ENCODE peak calls at places on chromosome 9, in nine cellular contexts. B, X, S, Q, L, A, F, O and N are unnamed samples.
A peak's percentile ranks its signal among the peaks of the same experiment; 100 is the strongest.

GRCh38 chr9:129610473-129611301 is 10.2 kb downstream of the C9orf50 start:
- DNase-seq in L (peak; percentile 82), Q (peak; percentile 45), S (peak; percentile 78), A (peak; percentile 88), B (no peak), X (peak; percentile 96), O (peak; percentile 64), F (peak; percentile 74), N (peak; percentile 71)

GRCh38 chr9:120482424-120483186 is 97.4 kb downstream of the CDK5RAP2 start:
- DNase-seq in Q (peak; percentile 45), X (no peak), A (no peak), L (no peak), F (no peak), B (no peak), S (no peak), O (no peak), N (no peak)

GRCh38 chr9:94656190-94656589 is 16.9 kb upstream of the FBP1 start:
- DNase-seq in L (no peak), X (no peak), Q (no peak), A (no peak), F (peak; percentile 30), B (peak; percentile 17), O (no peak), S (no peak), N (peak; percentile 91)

GRCh38 chr9:94782367-94783120 is 56.0 kb downstream of the AOPEP start:
- DNase-seq in F (no peak), A (no peak), O (no peak), Q (no peak), B (no peak), X (no peak), L (no peak), S (no peak), N (no peak)

GRCh38 chr9:126838895-126839294 is 21.5 kb upstream of the ZBTB34 start:
- DNase-seq in B (no peak), S (no peak), A (no peak), X (no peak), Q (no peak), L (no peak), O (no peak), F (peak; percentile 20), N (no peak)

GRCh38 chr9:1939926-1940368 is 75.2 kb upstream of the SMARCA2 start:
- DNase-seq in Q (no peak), X (no peak), O (peak; percentile 10), B (no peak), L (peak; percentile 27), F (peak; percentile 6), S (no peak), A (peak; percentile 17), N (peak; percentile 51)

GRCh38 chr9:111272571-111272970 is 57.5 kb downstream of the OR2K2 start:
- DNase-seq in A (no peak), F (no peak), B (no peak), S (no peak), Q (no peak), O (no peak), X (no peak), L (no peak), N (no peak)

GRCh38 chr9:21856301-21857094 is 54.1 kb downstream of the MTAP start:
- DNase-seq in O (peak; percentile 40), Q (no peak), B (no peak), L (no peak), S (no peak), F (no peak), A (no peak), X (no peak), N (no peak)

GRCh38 chr9:36188212-36188611 is 2.5 kb upstream of the CLTA start:
- DNase-seq in O (no peak), A (no peak), Q (no peak), F (no peak), X (no peak), L (no peak), S (no peak), B (no peak), N (no peak)

GRCh38 chr9:36191290-36191645 is 547 bp downstream of the CLTA start:
- DNase-seq in O (peak; percentile 46), Q (no peak), S (no peak), F (peak; percentile 45), A (no peak), B (no peak), X (peak; percentile 90), L (peak; percentile 35), N (peak; percentile 42)

GRCh38 chr9:36190388-36191289 is at the start of gene CLTA:
- DNase-seq in A (peak; percentile 99), Q (peak; percentile 98), F (peak; percentile 99), L (peak; percentile 96), O (peak; percentile 98), S (peak; percentile 97), B (peak; percentile 86), X (peak; percentile 99), N (peak; percentile 98)

GRCh38 chr9:36191696-36192095 is 975 bp downstream of the CLTA start:
- DNase-seq in S (no peak), L (no peak), Q (no peak), B (no peak), F (no peak), O (peak; percentile 24), X (no peak), A (no peak), N (no peak)

DNA sequence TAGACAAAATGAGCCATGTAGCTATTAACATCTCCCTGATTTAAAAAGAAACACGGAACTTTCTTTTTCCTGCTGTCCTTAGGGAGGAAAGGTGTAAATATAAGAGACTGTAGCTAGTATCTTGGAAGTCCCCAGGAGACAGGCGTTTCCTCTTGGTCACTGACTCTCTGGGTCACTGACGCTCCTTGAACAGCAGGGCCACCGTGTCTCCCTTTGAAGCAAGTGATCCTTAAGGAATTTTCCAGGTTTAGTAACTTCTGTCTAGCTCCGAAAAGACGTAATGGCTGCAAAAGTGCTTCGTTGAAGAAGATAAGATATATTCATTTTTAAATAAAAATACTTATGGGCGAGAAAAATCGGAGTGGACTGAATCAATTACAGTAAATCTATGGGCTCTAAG is 743 bp upstream of the CLTA start:
- DNase-seq in B (no peak), Q (no peak), F (peak; percentile 39), S (no peak), X (no peak), A (peak; percentile 28), L (no peak), O (peak; percentile 46), N (peak; percentile 23)
- H3K4me3 ChIP-seq in B (peak overlapping the region; percentile 98), Q (peak overlapping the region; percentile 92), F (no peak overlapping the region), S (peak overlapping the region; percentile 98), X (no peak overlapping the region), A (peak overlapping the region; percentile 87), L (peak overlapping the region; percentile 98), O (peak overlapping the region; percentile 93), N (peak overlapping the region; percentile 61)

GRCh38 chr9:127918201-127919107 is 1.6 kb upstream of the ST6GALNAC4 start:
- DNase-seq in S (no peak), X (no peak), Q (no peak), O (peak; percentile 16), L (no peak), F (no peak), A (no peak), B (no peak), N (peak; percentile 53)

GRCh38 chr9:127917603-127918002 is 762 bp upstream of the ST6GALNAC4 start:
- DNase-seq in A (no peak), L (no peak), Q (no peak), X (no peak), B (no peak), O (no peak), F (no peak), S (no peak), N (peak; percentile 75)

GRCh38 chr9:127915325-127915752 is 1.5 kb downstream of the ST6GALNAC4 start:
- DNase-seq in S (no peak), Q (no peak), L (no peak), X (no peak), F (no peak), A (no peak), O (no peak), B (no peak), N (no peak)

GRCh38 chr9:127915801-127916664 is 808 bp downstream of the ST6GALNAC4 start:
- DNase-seq in B (no peak), Q (no peak), A (no peak), S (peak; percentile 28), X (no peak), O (peak; percentile 26), F (no peak), L (no peak), N (no peak)

DNA sequence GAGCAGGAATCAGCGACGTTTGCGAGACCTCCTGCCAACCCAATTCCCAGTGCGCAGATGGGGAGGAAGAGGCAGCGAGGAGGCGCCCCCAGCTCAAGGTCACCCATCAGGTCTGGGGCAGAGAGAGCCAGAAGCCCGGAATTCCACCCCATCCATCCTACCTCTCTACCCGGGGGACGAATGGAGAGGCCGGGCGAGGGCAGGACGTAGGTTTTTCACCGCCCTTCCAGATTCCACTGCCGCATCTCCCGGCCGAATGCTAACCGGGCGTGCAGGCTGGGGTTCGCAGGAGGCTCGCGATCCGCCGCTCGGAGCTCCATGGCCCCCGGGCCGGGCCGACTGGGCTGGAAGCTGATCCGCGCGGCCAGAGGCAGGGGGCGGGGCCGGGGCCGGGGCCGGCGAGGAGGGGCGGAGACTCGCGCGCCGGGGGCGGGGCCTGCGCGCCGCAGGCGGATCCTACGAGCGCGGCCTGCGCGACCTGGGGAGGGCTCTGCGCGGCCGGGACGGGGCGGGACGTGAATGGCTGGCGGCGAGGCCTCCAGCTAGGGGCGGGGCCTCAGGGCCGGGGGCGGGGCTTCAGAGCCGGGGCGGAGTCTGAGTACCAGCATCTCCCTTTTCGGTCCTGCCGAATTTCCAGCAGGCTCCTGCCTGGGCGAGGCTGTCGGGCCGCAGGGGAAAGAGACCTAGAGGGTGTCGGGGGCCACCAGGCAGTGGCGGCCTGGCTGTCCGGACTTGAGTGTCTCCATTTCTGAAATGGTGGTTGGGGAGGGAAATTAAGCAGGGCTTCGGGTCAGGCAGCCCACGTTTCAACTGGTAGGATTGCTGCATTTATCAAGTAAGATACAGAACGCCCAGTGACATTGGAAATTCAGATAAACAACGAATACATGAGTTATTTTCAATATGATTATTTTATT is at the start of gene ST6GALNAC4:
- DNase-seq in O (peak; percentile 89), L (peak; percentile 97), X (peak; percentile 99), Q (peak; percentile 89), B (peak; percentile 39), A (peak; percentile 74), F (peak; percentile 94), S (peak; percentile 96), N (peak; percentile 88)
- TF ChIP-seq POLR2A in O (peak; percentile 82), L (no peak), X (no peak), Q (peak; percentile 68), B (no peak), A (peak; percentile 43), F (no peak), S (peak; percentile 47), N (peak; percentile 33)

DNA sequence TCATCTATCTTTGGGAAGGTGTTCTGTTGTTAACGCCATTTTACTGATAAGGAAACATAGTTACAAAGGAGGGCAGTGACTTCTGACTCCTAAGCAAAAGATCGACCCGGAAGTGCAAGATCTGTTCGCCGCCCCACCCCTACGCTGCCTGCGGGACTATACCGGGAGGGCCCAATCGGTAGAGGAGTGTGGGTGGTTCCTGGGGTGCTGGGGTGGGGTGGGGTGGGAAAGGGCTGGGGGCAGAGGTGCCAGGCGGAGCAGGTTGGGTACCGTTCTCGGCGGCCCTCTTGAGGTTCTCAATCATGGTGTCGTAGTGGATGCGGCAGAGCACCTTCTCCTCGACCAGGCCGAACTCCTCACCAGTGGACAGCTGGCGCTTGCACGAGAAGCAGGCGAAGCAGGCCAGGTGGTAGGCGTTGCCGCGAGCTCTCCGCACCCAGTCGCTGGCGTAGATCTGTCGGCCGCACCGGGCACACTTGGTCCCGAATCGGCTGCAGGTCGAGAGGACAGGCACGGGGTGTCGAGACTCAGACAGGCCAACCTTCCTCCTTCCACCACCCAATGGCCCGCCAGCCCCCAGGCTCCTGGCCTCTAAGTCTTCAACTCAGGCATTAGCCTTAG is 11.8 kb downstream of the LHX6 start:
- DNase-seq in S (no peak), X (peak; percentile 72), B (no peak), O (no peak), Q (no peak), A (no peak), L (no peak), F (no peak), N (no peak)
- H3K4me3 ChIP-seq in S (no peak overlapping the region), X (no peak overlapping the region), B (no peak overlapping the region), O (no peak overlapping the region), Q (no peak overlapping the region), A (no peak overlapping the region), L (no peak overlapping the region), F (no peak overlapping the region), N (no peak overlapping the region)

GRCh38 chr9:97991818-97992217 is 8.7 kb downstream of the ANP32B start:
- DNase-seq in F (no peak), A (no peak), B (no peak), L (no peak), O (no peak), Q (no peak), S (no peak), X (no peak), N (no peak)
- TF ChIP-seq POLR2A in F (no peak), A (no peak), B (no peak), L (no peak), O (no peak), Q (no peak), S (no peak), X (no peak), N (no peak)